ENCODE peak calls at places on chromosomes 2 and 18, in six cellular contexts. One of them, this sample, is unnamed.

GRCh38 chr2:67451086-67451832 is 54.1 kb downstream of the ETAA1 start:
- DNase-seq in HCT116: no peak
- DNase-seq in hepatocyte: peak; percentile 45
- DNase-seq in MM.1S: no peak
- DNase-seq in neural progenitor cell: no peak
- DNase-seq in PC-9: no peak
- DNase-seq in this sample: no peak

GRCh38 chr2:152240559-152241231 is 65.1 kb upstream of the STAM2 start:
- DNase-seq in HCT116: no peak
- DNase-seq in hepatocyte: peak; percentile 13
- DNase-seq in MM.1S: no peak
- DNase-seq in neural progenitor cell: no peak
- DNase-seq in PC-9: peak; percentile 69
- DNase-seq in this sample: peak; percentile 51

GRCh38 chr18:24176727-24177416 is 38.0 kb downstream of the CABYR start:
- DNase-seq in HCT116: peak; percentile 35
- DNase-seq in hepatocyte: peak; percentile 75
- DNase-seq in MM.1S: peak; percentile 91
- DNase-seq in neural progenitor cell: peak; percentile 86
- DNase-seq in PC-9: no peak
- DNase-seq in this sample: peak; percentile 74

GRCh38 chr18:14767474-14767873 is 19.5 kb downstream of the ANKRD30B start:
- DNase-seq in HCT116: no peak
- DNase-seq in hepatocyte: no peak
- DNase-seq in MM.1S: no peak
- DNase-seq in neural progenitor cell: no peak
- DNase-seq in PC-9: peak; percentile 39
- DNase-seq in this sample: no peak

GRCh38 chr2:58228272-58228671 is 12.9 kb downstream of the FANCL start:
- DNase-seq in HCT116: no peak
- DNase-seq in hepatocyte: no peak
- DNase-seq in MM.1S: no peak
- DNase-seq in neural progenitor cell: no peak
- DNase-seq in PC-9: no peak
- DNase-seq in this sample: no peak

GRCh38 chr18:61199131-61199903 is 133.9 kb upstream of the CDH20 start:
- DNase-seq in HCT116: no peak
- DNase-seq in hepatocyte: no peak
- DNase-seq in MM.1S: no peak
- DNase-seq in neural progenitor cell: no peak
- DNase-seq in PC-9: no peak
- DNase-seq in this sample: no peak

GRCh38 chr2:105411720-105412407 is 13.0 kb upstream of the FHL2 start:
- DNase-seq in HCT116: no peak
- DNase-seq in hepatocyte: peak; percentile 42
- DNase-seq in MM.1S: no peak
- DNase-seq in neural progenitor cell: no peak
- DNase-seq in PC-9: no peak
- DNase-seq in this sample: no peak

GRCh38 chr2:223815884-223816570 is 21.4 kb downstream of the AP1S3 start:
- DNase-seq in HCT116: peak; percentile 81
- DNase-seq in hepatocyte: no peak
- DNase-seq in MM.1S: no peak
- DNase-seq in neural progenitor cell: no peak
- DNase-seq in PC-9: no peak
- DNase-seq in this sample: no peak

GRCh38 chr2:146527166-146527565 is 1317.7 kb upstream of the ACVR2A start:
- DNase-seq in HCT116: no peak
- DNase-seq in hepatocyte: no peak
- DNase-seq in MM.1S: no peak
- DNase-seq in neural progenitor cell: no peak
- DNase-seq in PC-9: no peak
- DNase-seq in this sample: no peak

GRCh38 chr2:221596192-221596591 is 24.1 kb upstream of the EPHA4 start:
- DNase-seq in HCT116: no peak
- DNase-seq in hepatocyte: peak; percentile 31
- DNase-seq in MM.1S: no peak
- DNase-seq in neural progenitor cell: no peak
- DNase-seq in PC-9: peak; percentile 56
- DNase-seq in this sample: peak; percentile 38

GRCh38 chr2:62663443-62663842 is 42.1 kb upstream of the EHBP1 start:
- DNase-seq in HCT116: no peak
- DNase-seq in hepatocyte: peak; percentile 38
- DNase-seq in MM.1S: no peak
- DNase-seq in neural progenitor cell: no peak
- DNase-seq in PC-9: no peak
- DNase-seq in this sample: no peak

GRCh38 chr2:58099097-58099769 is 52.6 kb downstream of the VRK2 start:
- DNase-seq in HCT116: no peak
- DNase-seq in hepatocyte: no peak
- DNase-seq in MM.1S: no peak
- DNase-seq in neural progenitor cell: no peak
- DNase-seq in PC-9: no peak
- DNase-seq in this sample: no peak

GRCh38 chr2:55224761-55225261 is 7.3 kb downstream of the CLHC1 start:
- DNase-seq in HCT116: no peak
- DNase-seq in hepatocyte: no peak
- DNase-seq in MM.1S: no peak
- DNase-seq in neural progenitor cell: peak; percentile 14
- DNase-seq in PC-9: no peak
- DNase-seq in this sample: no peak

GRCh38 chr2:214310319-214310718 is 100.5 kb upstream of the VWC2L start:
- DNase-seq in HCT116: no peak
- DNase-seq in hepatocyte: no peak
- DNase-seq in MM.1S: peak; percentile 21
- DNase-seq in neural progenitor cell: peak; percentile 23
- DNase-seq in PC-9: no peak
- DNase-seq in this sample: peak; percentile 23

GRCh38 chr18:79912409-79912991 is 39.0 kb downstream of the SLC66A2 start:
- DNase-seq in HCT116: no peak
- DNase-seq in hepatocyte: peak; percentile 13
- DNase-seq in MM.1S: no peak
- DNase-seq in neural progenitor cell: no peak
- DNase-seq in PC-9: no peak
- DNase-seq in this sample: no peak

GRCh38 chr18:74197705-74198341 is 49.5 kb downstream of the TIMM21 start:
- DNase-seq in HCT116: no peak
- DNase-seq in hepatocyte: no peak
- DNase-seq in MM.1S: no peak
- DNase-seq in neural progenitor cell: no peak
- DNase-seq in PC-9: no peak
- DNase-seq in this sample: no peak

GRCh38 chr18:27844416-27844792 is 332.5 kb downstream of the CDH2 start:
- DNase-seq in HCT116: no peak
- DNase-seq in hepatocyte: no peak
- DNase-seq in MM.1S: no peak
- DNase-seq in neural progenitor cell: no peak
- DNase-seq in PC-9: no peak
- DNase-seq in this sample: no peak

GRCh38 chr18:21833619-21834300 is 93.2 kb downstream of the MIB1 start:
- DNase-seq in HCT116: no peak
- DNase-seq in hepatocyte: no peak
- DNase-seq in MM.1S: no peak
- DNase-seq in neural progenitor cell: no peak
- DNase-seq in PC-9: no peak
- DNase-seq in this sample: no peak

GRCh38 chr2:74548919-74549684 is 4.6 kb downstream of the LOXL3 start:
- DNase-seq in HCT116: no peak
- DNase-seq in hepatocyte: peak; percentile 87
- DNase-seq in MM.1S: no peak
- DNase-seq in neural progenitor cell: peak; percentile 85
- DNase-seq in PC-9: peak; percentile 49
- DNase-seq in this sample: peak; percentile 38

GRCh38 chr2:18154812-18155211 is 276.3 kb downstream of the KCNS3 start:
- DNase-seq in HCT116: no peak
- DNase-seq in hepatocyte: no peak
- DNase-seq in MM.1S: no peak
- DNase-seq in neural progenitor cell: no peak
- DNase-seq in PC-9: peak; percentile 64
- DNase-seq in this sample: no peak

GRCh38 chr2:26616032-26616863 is 24.9 kb downstream of the CIB4 start:
- DNase-seq in HCT116: no peak
- DNase-seq in hepatocyte: no peak
- DNase-seq in MM.1S: no peak
- DNase-seq in neural progenitor cell: no peak
- DNase-seq in PC-9: no peak
- DNase-seq in this sample: no peak

GRCh38 chr2:240436626-240437180 is 1.2 kb downstream of the GPC1 start:
- DNase-seq in HCT116: no peak
- DNase-seq in hepatocyte: peak; percentile 63
- DNase-seq in MM.1S: no peak
- DNase-seq in neural progenitor cell: peak; percentile 75
- DNase-seq in PC-9: no peak
- DNase-seq in this sample: peak; percentile 35

GRCh38 chr2:105403241-105403784 is 4.5 kb upstream of the FHL2 start:
- DNase-seq in HCT116: no peak
- DNase-seq in hepatocyte: peak; percentile 26
- DNase-seq in MM.1S: no peak
- DNase-seq in neural progenitor cell: no peak
- DNase-seq in PC-9: no peak
- DNase-seq in this sample: no peak

GRCh38 chr2:18719978-18720775 is 130.8 kb upstream of the NT5C1B start:
- DNase-seq in HCT116: no peak
- DNase-seq in hepatocyte: peak; percentile 36
- DNase-seq in MM.1S: no peak
- DNase-seq in neural progenitor cell: no peak
- DNase-seq in PC-9: no peak
- DNase-seq in this sample: no peak

GRCh38 chr2:10382313-10383061 is 65.6 kb downstream of the ODC1 start:
- DNase-seq in HCT116: no peak
- DNase-seq in hepatocyte: no peak
- DNase-seq in MM.1S: peak; percentile 75
- DNase-seq in neural progenitor cell: peak; percentile 17
- DNase-seq in PC-9: no peak
- DNase-seq in this sample: peak; percentile 25

GRCh38 chr2:168798888-168799410 is 3.5 kb upstream of the NOSTRIN start:
- DNase-seq in HCT116: no peak
- DNase-seq in hepatocyte: peak; percentile 23
- DNase-seq in MM.1S: no peak
- DNase-seq in neural progenitor cell: no peak
- DNase-seq in PC-9: no peak
- DNase-seq in this sample: no peak

GRCh38 chr2:168802825-168803726 is 639 bp downstream of the NOSTRIN start:
- DNase-seq in HCT116: no peak
- DNase-seq in hepatocyte: no peak
- DNase-seq in MM.1S: no peak
- DNase-seq in neural progenitor cell: no peak
- DNase-seq in PC-9: no peak
- DNase-seq in this sample: no peak

GRCh38 chr2:168801456-168801855 is 981 bp upstream of the NOSTRIN start:
- DNase-seq in HCT116: no peak
- DNase-seq in hepatocyte: no peak
- DNase-seq in MM.1S: no peak
- DNase-seq in neural progenitor cell: no peak
- DNase-seq in PC-9: no peak
- DNase-seq in this sample: no peak

GRCh38 chr2:168804214-168804613 is 1.8 kb downstream of the NOSTRIN start:
- DNase-seq in HCT116: no peak
- DNase-seq in hepatocyte: no peak
- DNase-seq in MM.1S: no peak
- DNase-seq in neural progenitor cell: no peak
- DNase-seq in PC-9: no peak
- DNase-seq in this sample: no peak

GRCh38 chr2:168801961-168802824 is at the start of gene NOSTRIN:
- DNase-seq in HCT116: peak; percentile 35
- DNase-seq in hepatocyte: peak; percentile 81
- DNase-seq in MM.1S: no peak
- DNase-seq in neural progenitor cell: no peak
- DNase-seq in PC-9: no peak
- DNase-seq in this sample: no peak
- TF ChIP-seq CTCF in HCT116: no peak
- TF ChIP-seq CTCF in hepatocyte: no peak
- TF ChIP-seq CTCF in MM.1S: no peak
- TF ChIP-seq CTCF in neural progenitor cell: no peak
- TF ChIP-seq CTCF in PC-9: no peak
- TF ChIP-seq CTCF in this sample: no peak

GRCh38 chr2:126657636-126658315 is 1.8 kb downstream of the GYPC start:
- DNase-seq in HCT116: peak; percentile 63
- DNase-seq in hepatocyte: peak; percentile 83
- DNase-seq in MM.1S: peak; percentile 72
- DNase-seq in neural progenitor cell: peak; percentile 73
- DNase-seq in PC-9: peak; percentile 66
- DNase-seq in this sample: peak; percentile 75
- H3K4me1 ChIP-seq in HCT116: peaks cover 22% of the 10 kb centered on the region
- H3K4me1 ChIP-seq in hepatocyte: peaks cover 18% of the 10 kb centered on the region
- H3K4me1 ChIP-seq in MM.1S: peaks cover 26% of the 10 kb centered on the region
- H3K4me1 ChIP-seq in neural progenitor cell: peaks cover 34% of the 10 kb centered on the region
- H3K4me1 ChIP-seq in PC-9: no peaks in the 10 kb centered on the region
- H3K4me1 ChIP-seq in this sample: peaks cover 25% of the 10 kb centered on the region

GRCh38 chr2:91839904-91840868 is 3031.0 kb upstream of the TEKT4 start:
- DNase-seq in HCT116: no peak
- DNase-seq in hepatocyte: no peak
- DNase-seq in MM.1S: no peak
- DNase-seq in neural progenitor cell: no peak
- DNase-seq in PC-9: no peak
- DNase-seq in this sample: no peak
- TF ChIP-seq EZH2 in HCT116: no peak
- TF ChIP-seq EZH2 in hepatocyte: no peak
- TF ChIP-seq EZH2 in MM.1S: no peak
- TF ChIP-seq EZH2 in neural progenitor cell: no peak
- TF ChIP-seq EZH2 in PC-9: no peak
- TF ChIP-seq EZH2 in this sample: peak; percentile 100

GRCh38 chr18:49098386-49098785 is 147.6 kb upstream of the SMAD7 start:
- DNase-seq in HCT116: no peak
- DNase-seq in hepatocyte: no peak
- DNase-seq in MM.1S: no peak
- DNase-seq in neural progenitor cell: peak; percentile 32
- DNase-seq in PC-9: no peak
- DNase-seq in this sample: peak; percentile 5

GRCh38 chr18:49094136-49094535 is 143.4 kb upstream of the SMAD7 start:
- DNase-seq in HCT116: no peak
- DNase-seq in hepatocyte: peak; percentile 39
- DNase-seq in MM.1S: no peak
- DNase-seq in neural progenitor cell: no peak
- DNase-seq in PC-9: no peak
- DNase-seq in this sample: no peak

GRCh38 chr18:49094979-49095632 is 144.3 kb upstream of the SMAD7 start:
- DNase-seq in HCT116: no peak
- DNase-seq in hepatocyte: no peak
- DNase-seq in MM.1S: no peak
- DNase-seq in neural progenitor cell: no peak
- DNase-seq in PC-9: peak; percentile 52
- DNase-seq in this sample: no peak

GRCh38 chr18:49100226-49100968 is 149.6 kb upstream of the SMAD7 start:
- DNase-seq in HCT116: no peak
- DNase-seq in hepatocyte: peak; percentile 61
- DNase-seq in MM.1S: no peak
- DNase-seq in neural progenitor cell: peak; percentile 45
- DNase-seq in PC-9: no peak
- DNase-seq in this sample: no peak

DNA sequence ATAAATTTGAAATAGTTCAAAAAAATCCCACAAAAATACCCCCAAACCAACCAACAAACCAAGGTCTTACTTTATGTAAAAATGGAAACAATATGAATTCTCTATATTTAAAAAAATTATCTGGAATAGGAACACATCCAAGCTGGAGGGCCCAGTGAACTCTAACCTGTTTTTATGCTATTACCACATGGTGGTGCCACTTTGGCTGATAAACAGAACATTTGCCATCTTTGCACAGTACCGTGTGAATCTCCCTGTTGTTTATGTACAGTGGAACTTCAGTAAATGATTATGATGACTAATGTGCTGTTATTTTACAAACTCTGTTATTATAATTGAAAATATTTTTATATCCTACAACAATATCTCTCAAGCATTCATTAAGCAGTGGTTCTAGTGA is 145.3 kb upstream of the SMAD7 start:
- DNase-seq in HCT116: no peak
- DNase-seq in hepatocyte: no peak
- DNase-seq in MM.1S: no peak
- DNase-seq in neural progenitor cell: no peak
- DNase-seq in PC-9: no peak
- DNase-seq in this sample: peak; percentile 10
- TF ChIP-seq CTCF in HCT116: no peak
- TF ChIP-seq CTCF in hepatocyte: no peak
- TF ChIP-seq CTCF in MM.1S: no peak
- TF ChIP-seq CTCF in neural progenitor cell: no peak
- TF ChIP-seq CTCF in PC-9: no peak
- TF ChIP-seq CTCF in this sample: peak; percentile 21

This sample was measured in A673.